ENCODE peak calls at places on chromosomes 13 and 19, in eight cellular contexts. A is CD8-positive, alpha-beta memory T cell; O is breast epithelium; X is Peyer's patch; H is dorsolateral prefrontal cortex; F is ascending aorta; B is naive thymus-derived CD4-positive, alpha-beta T cell; G is thoracic aorta. E is an unnamed sample.

GRCh38 chr19:39937094-39937493 is 2.7 kb upstream of the FCGBP start:
- DNase-seq in A (peak; percentile 54), O (no peak), X (no peak), H (no peak), F (no peak), B (peak; percentile 37), G (no peak), E (no peak)

GRCh38 chr19:35160629-35161433 is 6.3 kb downstream of the FXYD5 start:
- DNase-seq in A (no peak), O (no peak), X (no peak), H (no peak), F (no peak), B (no peak), G (no peak), E (no peak)

GRCh38 chr19:18278521-18279265 is 2.7 kb downstream of the JUND start:
- DNase-seq in A (peak; percentile 77), O (no peak), X (no peak), H (no peak), F (no peak), B (peak; percentile 75), G (no peak), E (peak; percentile 50)

GRCh38 chr13:43167058-43167457 is 143.7 kb downstream of the DNAJC15 start:
- DNase-seq in A (no peak), O (no peak), X (no peak), H (no peak), F (no peak), B (no peak), G (no peak), E (no peak)

GRCh38 chr19:29482855-29483640 is 42.7 kb upstream of the VSTM2B start:
- DNase-seq in A (no peak), O (no peak), X (no peak), H (no peak), F (no peak), B (no peak), G (no peak), E (no peak)

GRCh38 chr19:3580156-3580955 is 4.9 kb upstream of the GIPC3 start:
- DNase-seq in A (no peak), O (no peak), X (no peak), H (no peak), F (no peak), B (no peak), G (no peak), E (no peak)

GRCh38 chr19:14561832-14562351 is 10.0 kb downstream of the NDUFB7 start:
- DNase-seq in A (no peak), O (no peak), X (no peak), H (peak; percentile 55), F (no peak), B (no peak), G (no peak), E (peak; percentile 73)

GRCh38 chr19:12126707-12127106 is 13.4 kb downstream of the ZNF20 start:
- DNase-seq in A (no peak), O (no peak), X (no peak), H (no peak), F (no peak), B (no peak), G (no peak), E (no peak)

GRCh38 chr19:49114630-49115363 is 627 bp downstream of the LIN7B start:
- DNase-seq in A (peak; percentile 60), O (no peak), X (peak; percentile 76), H (peak; percentile 90), F (no peak), B (peak; percentile 53), G (no peak), E (peak; percentile 92)

GRCh38 chr19:50994129-50994528 is 7.3 kb downstream of the KLK8 start:
- DNase-seq in A (no peak), O (no peak), X (no peak), H (no peak), F (no peak), B (no peak), G (no peak), E (no peak)

DNA sequence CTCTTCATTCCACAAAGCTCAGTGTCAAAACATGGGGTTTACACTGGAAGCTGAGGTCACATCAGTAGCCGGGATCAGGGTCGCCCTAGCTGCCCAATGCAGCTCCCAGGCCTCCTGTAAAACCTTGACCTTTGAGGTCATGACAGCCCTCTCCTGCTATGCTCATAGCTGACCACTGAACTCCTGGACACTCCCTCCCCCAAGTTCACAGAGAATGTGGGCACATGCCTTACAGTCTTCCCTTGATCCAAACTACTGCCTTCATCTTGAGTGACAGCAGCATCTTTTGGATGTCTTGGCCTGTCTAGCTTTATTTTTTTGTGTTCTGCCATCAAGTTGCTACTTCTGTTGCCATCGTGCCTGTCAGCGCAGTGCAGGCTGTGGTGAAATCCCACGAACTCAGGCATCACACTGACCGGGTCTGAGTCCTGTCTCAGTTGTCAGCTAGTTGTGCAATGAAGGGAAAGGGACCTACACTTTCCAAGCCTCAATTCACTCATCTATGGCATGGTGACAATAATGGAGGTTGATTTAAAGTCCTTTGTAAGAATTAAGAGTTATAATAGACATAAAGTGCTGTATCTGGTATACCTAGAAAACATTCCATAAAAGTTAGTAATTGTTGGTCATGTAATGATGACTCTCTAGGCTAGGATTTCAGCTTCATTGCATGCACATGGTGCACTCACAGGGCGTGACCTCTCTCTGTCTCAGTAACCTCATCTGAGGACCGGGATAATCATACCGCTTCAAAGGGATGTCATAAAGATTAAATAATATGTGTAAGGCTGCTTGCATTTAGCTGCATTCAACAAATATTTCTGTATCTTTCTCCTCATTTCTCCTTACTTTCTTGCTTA is 16.5 kb upstream of the ALOX5AP start:
- DNase-seq in A (no peak), O (no peak), X (no peak), H (no peak), F (no peak), B (no peak), G (no peak), E (no peak)
- H3K27ac ChIP-seq in A (no peak overlapping the region), O (no peak overlapping the region), X (no peak overlapping the region), H (no peak overlapping the region), F (no peak overlapping the region), B (no peak overlapping the region), G (no peak overlapping the region), E (no peak overlapping the region)

GRCh38 chr19:38663156-38663651 is 15.8 kb downstream of the ACTN4 start:
- DNase-seq in A (no peak), O (no peak), X (no peak), H (no peak), F (no peak), B (no peak), G (no peak), E (peak; percentile 55)
- H3K4me3 ChIP-seq in A (no peak overlapping the region), O (no peak overlapping the region), X (no peak overlapping the region), H (no peak overlapping the region), F (peak overlapping the region; percentile 2), B (no peak overlapping the region), G (peak overlapping the region; percentile 56), E (no peak overlapping the region)

GRCh38 chr19:32406161-32407003 is 812 bp downstream of the DPY19L3 start:
- DNase-seq in A (no peak), O (no peak), X (no peak), H (peak; percentile 35), F (no peak), B (no peak), G (no peak), E (no peak)

GRCh38 chr19:32404939-32405430 is 585 bp upstream of the DPY19L3 start:
- DNase-seq in A (peak; percentile 49), O (peak; percentile 78), X (peak; percentile 73), H (peak; percentile 56), F (no peak), B (no peak), G (no peak), E (peak; percentile 86)

GRCh38 chr19:32405431-32406160 is at the start of gene DPY19L3:
- DNase-seq in A (peak; percentile 92), O (peak; percentile 97), X (peak; percentile 96), H (peak; percentile 97), F (peak; percentile 81), B (peak; percentile 81), G (peak; percentile 73), E (peak; percentile 98)

GRCh38 chr19:32403291-32403995 is 2.1 kb upstream of the DPY19L3 start:
- DNase-seq in A (no peak), O (no peak), X (no peak), H (no peak), F (no peak), B (no peak), G (no peak), E (no peak)

GRCh38 chr19:32404213-32404938 is 1.2 kb upstream of the DPY19L3 start:
- DNase-seq in A (no peak), O (no peak), X (no peak), H (no peak), F (no peak), B (no peak), G (no peak), E (peak; percentile 58)
- H3K27ac ChIP-seq in A (peak overlapping the region; percentile 88), O (peak overlapping the region; percentile 99), X (peak overlapping the region; percentile 97), H (peak overlapping the region; percentile 89), F (peak overlapping the region; percentile 100), B (peak overlapping the region; percentile 90), G (peak overlapping the region; percentile 98), E (no peak overlapping the region)

GRCh38 chr19:677201-677600 is 1.0 kb downstream of the FSTL3 start:
- DNase-seq in A (no peak), O (peak; percentile 77), X (no peak), H (no peak), F (peak; percentile 82), B (no peak), G (peak; percentile 72), E (peak; percentile 91)
- H3K4me3 ChIP-seq in A (no peak overlapping the region), O (peak overlapping the region; percentile 63), X (peak overlapping the region; percentile 32), H (peak overlapping the region; percentile 31), F (peak overlapping the region; percentile 84), B (no peak overlapping the region), G (peak overlapping the region; percentile 97), E (peak overlapping the region; percentile 84)

DNA sequence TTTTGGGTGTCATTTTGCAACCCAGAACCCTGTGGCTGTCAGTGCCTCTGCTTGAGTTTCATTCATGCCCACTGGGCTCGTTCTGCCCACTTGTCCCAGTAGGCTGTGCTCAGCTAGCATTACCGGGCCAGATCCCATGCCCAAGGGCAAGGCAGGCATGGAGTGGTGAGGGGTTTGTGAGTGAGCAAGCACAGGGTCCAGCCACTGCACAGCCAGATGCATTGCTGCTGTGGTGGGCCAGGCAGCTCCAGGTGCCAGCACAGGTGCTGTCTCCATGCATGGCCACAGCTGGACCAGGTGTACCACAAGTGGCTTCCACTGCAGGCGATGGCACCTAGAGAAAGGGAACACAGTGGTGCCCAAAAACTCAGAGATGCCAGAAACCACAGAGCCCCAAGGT is 1671.2 kb downstream of the OLFM4 start:
- DNase-seq in A (no peak), O (no peak), X (no peak), H (no peak), F (no peak), B (no peak), G (no peak), E (no peak)
- H3K27ac ChIP-seq in A (no peak overlapping the region), O (no peak overlapping the region), X (no peak overlapping the region), H (no peak overlapping the region), F (no peak overlapping the region), B (no peak overlapping the region), G (no peak overlapping the region), E (no peak overlapping the region)

DNA sequence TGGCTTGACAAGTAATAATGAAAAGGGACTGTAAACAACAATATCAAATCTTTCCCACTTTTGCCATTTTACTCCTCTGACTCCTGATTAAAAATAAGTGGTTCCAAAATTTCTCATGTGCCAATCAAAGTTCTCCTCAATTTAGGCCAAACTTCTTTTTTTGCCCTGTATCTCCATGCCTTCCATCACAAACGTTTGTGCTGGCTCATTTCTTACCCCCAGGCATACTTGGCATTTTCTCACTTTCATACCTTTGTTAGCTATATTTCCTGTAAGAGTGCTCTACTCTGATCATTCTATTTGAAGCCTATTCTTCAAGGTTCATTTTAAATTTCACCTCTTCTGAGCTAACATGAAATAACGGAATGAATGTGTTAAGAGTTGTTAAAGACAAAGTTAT is 10.0 kb upstream of the FNDC3A start:
- DNase-seq in A (no peak), O (no peak), X (no peak), H (no peak), F (no peak), B (no peak), G (no peak), E (no peak)
- H3K4me3 ChIP-seq in A (no peak overlapping the region), O (no peak overlapping the region), X (no peak overlapping the region), H (no peak overlapping the region), F (no peak overlapping the region), B (no peak overlapping the region), G (no peak overlapping the region), E (no peak overlapping the region)

GRCh38 chr19:16847407-16847806 is 18.2 kb downstream of the SIN3B start:
- DNase-seq in A (no peak), O (no peak), X (no peak), H (no peak), F (no peak), B (no peak), G (no peak), E (peak; percentile 61)
- H3K27ac ChIP-seq in A (no peak overlapping the region), O (no peak overlapping the region), X (no peak overlapping the region), H (no peak overlapping the region), F (no peak overlapping the region), B (no peak overlapping the region), G (no peak overlapping the region), E (no peak overlapping the region)

E was measured in right cardiac atrium.